ENCODE peak calls at places on chromosomes 12 and 14, in eight cellular contexts. E, D, B, G, K, N, A and C are unnamed samples.
A peak's percentile ranks its signal among the peaks of the same experiment; 100 is the strongest.

GRCh38 chr12:119491814-119492213 is 101.8 kb upstream of the TMEM233 start:
- DNase-seq in E (no peak), D (no peak), B (no peak), G (no peak), K (no peak), N (no peak), A (no peak), C (no peak)

GRCh38 chr14:91392623-91393303 is 24.9 kb downstream of the CCDC88C start:
- DNase-seq in E (no peak), D (no peak), B (no peak), G (no peak), K (peak; percentile 59), N (no peak), A (no peak), C (no peak)

GRCh38 chr14:59123526-59123925 is 64.9 kb upstream of the DAAM1 start:
- DNase-seq in E (no peak), D (no peak), B (no peak), G (no peak), K (no peak), N (no peak), A (no peak), C (no peak)

GRCh38 chr12:132356686-132357622 is 27.6 kb upstream of the GALNT9 start:
- DNase-seq in E (peak; percentile 29), D (no peak), B (peak; percentile 59), G (peak; percentile 30), K (peak; percentile 51), N (peak; percentile 44), A (peak; percentile 50), C (no peak)

GRCh38 chr12:68113644-68114043 is 45.9 kb downstream of the IFNG start:
- DNase-seq in E (no peak), D (no peak), B (no peak), G (no peak), K (no peak), N (peak; percentile 29), A (no peak), C (no peak)

GRCh38 chr14:26595922-26596721 is 1.7 kb downstream of the NOVA1 start:
- DNase-seq in E (no peak), D (no peak), B (no peak), G (no peak), K (no peak), N (no peak), A (no peak), C (no peak)

GRCh38 chr14:32762886-32763285 is 175.8 kb upstream of the NPAS3 start:
- DNase-seq in E (no peak), D (no peak), B (no peak), G (no peak), K (no peak), N (no peak), A (no peak), C (no peak)

GRCh38 chr14:80491131-80491530 is 279.8 kb upstream of the DIO2 start:
- DNase-seq in E (no peak), D (no peak), B (peak; percentile 24), G (peak; percentile 68), K (no peak), N (peak; percentile 48), A (peak; percentile 73), C (no peak)

GRCh38 chr14:52299692-52300278 is 14.3 kb upstream of the PTGER2 start:
- DNase-seq in E (peak; percentile 26), D (no peak), B (no peak), G (no peak), K (no peak), N (no peak), A (no peak), C (no peak)

GRCh38 chr14:106508216-106508615 is 981.8 kb downstream of the TMEM121 start:
- DNase-seq in E (no peak), D (no peak), B (no peak), G (no peak), K (no peak), N (no peak), A (no peak), C (no peak)

GRCh38 chr12:1001507-1001906 is 10.5 kb downstream of the ERC1 start:
- DNase-seq in E (no peak), D (no peak), B (no peak), G (no peak), K (no peak), N (no peak), A (no peak), C (no peak)

GRCh38 chr12:4591180-4591687 is 29.2 kb downstream of the DYRK4 start:
- DNase-seq in E (no peak), D (no peak), B (no peak), G (no peak), K (no peak), N (peak; percentile 33), A (no peak), C (no peak)

GRCh38 chr12:542290-543113 is 82.8 kb downstream of the B4GALNT3 start:
- DNase-seq in E (no peak), D (no peak), B (no peak), G (no peak), K (no peak), N (no peak), A (no peak), C (no peak)

GRCh38 chr14:64255756-64256155 is 38.4 kb downstream of the ESR2 start:
- DNase-seq in E (no peak), D (no peak), B (no peak), G (no peak), K (no peak), N (no peak), A (no peak), C (no peak)

GRCh38 chr12:129570796-129571400 is 332.9 kb downstream of the TMEM132D start:
- DNase-seq in E (no peak), D (no peak), B (no peak), G (no peak), K (no peak), N (no peak), A (no peak), C (no peak)

GRCh38 chr14:63647696-63648410 is 6.2 kb upstream of the WDR89 start:
- DNase-seq in E (no peak), D (no peak), B (no peak), G (no peak), K (no peak), N (no peak), A (no peak), C (no peak)

GRCh38 chr14:59481407-59482119 is 2.6 kb downstream of the L3HYPDH start:
- DNase-seq in E (no peak), D (no peak), B (no peak), G (no peak), K (no peak), N (no peak), A (no peak), C (no peak)

GRCh38 chr14:23910081-23910875 is 43.3 kb upstream of the DHRS4 start:
- DNase-seq in E (peak; percentile 53), D (no peak), B (no peak), G (no peak), K (no peak), N (peak; percentile 64), A (peak; percentile 34), C (no peak)

GRCh38 chr12:16349132-16349463 is 1.7 kb downstream of the MGST1 start:
- DNase-seq in E (peak; percentile 85), D (peak; percentile 69), B (no peak), G (peak; percentile 66), K (peak; percentile 62), N (peak; percentile 70), A (peak; percentile 20), C (peak; percentile 78)

GRCh38 chr12:57726151-57726883 is 12.2 kb downstream of the AGAP2 start:
- DNase-seq in E (peak; percentile 73), D (peak; percentile 84), B (peak; percentile 85), G (peak; percentile 73), K (peak; percentile 84), N (peak; percentile 88), A (peak; percentile 79), C (no peak)

GRCh38 chr14:101055106-101055662 is 151.7 kb upstream of the RTL1 start:
- DNase-seq in E (no peak), D (no peak), B (no peak), G (no peak), K (no peak), N (no peak), A (no peak), C (no peak)

GRCh38 chr14:50345891-50346422 is 33.8 kb downstream of the DMAC2L start:
- DNase-seq in E (no peak), D (no peak), B (no peak), G (no peak), K (no peak), N (no peak), A (no peak), C (no peak)

GRCh38 chr12:116955382-116956021 is 44.8 kb downstream of the FBXW8 start:
- DNase-seq in E (peak; percentile 81), D (no peak), B (no peak), G (no peak), K (peak; percentile 67), N (peak; percentile 39), A (no peak), C (no peak)

GRCh38 chr12:110289021-110289710 is 8.1 kb downstream of the ATP2A2 start:
- DNase-seq in E (no peak), D (no peak), B (no peak), G (no peak), K (no peak), N (no peak), A (no peak), C (no peak)

GRCh38 chr12:41552507-41553047 is 364.5 kb downstream of the PDZRN4 start:
- DNase-seq in E (no peak), D (no peak), B (no peak), G (no peak), K (no peak), N (no peak), A (no peak), C (no peak)

DNA sequence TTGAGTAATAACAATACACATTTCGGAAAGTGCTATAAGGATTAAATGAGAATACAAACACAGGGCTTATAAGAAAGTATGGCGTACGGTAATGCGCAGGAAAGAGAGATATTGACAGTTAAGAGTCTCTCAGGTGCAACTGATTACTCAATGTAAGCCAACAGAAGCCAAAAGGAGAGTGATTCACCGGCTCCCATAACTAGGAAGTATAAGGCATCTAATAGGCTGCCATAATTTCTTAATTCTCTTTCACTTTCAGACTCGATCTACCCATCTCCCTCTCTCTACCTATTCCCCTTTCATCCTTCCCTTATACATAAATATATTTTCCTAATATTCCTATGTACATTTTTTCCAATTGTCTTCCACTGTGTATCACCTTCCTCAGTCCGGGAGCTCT is 90.0 kb downstream of the MDGA2 start:
- DNase-seq in E (no peak), D (no peak), B (no peak), G (no peak), K (no peak), N (no peak), A (no peak), C (no peak)
- TF ChIP-seq CTCF in E (no peak), D (no peak), B (no peak), G (no peak), K (no peak), N (no peak), A (no peak), C (no peak)

GRCh38 chr14:76380991-76381390 is 5.1 kb downstream of the ESRRB start:
- DNase-seq in E (no peak), D (no peak), B (no peak), G (no peak), K (no peak), N (no peak), A (no peak), C (no peak)
- H3K27ac ChIP-seq in E (no peak overlapping the region), D (no peak overlapping the region), B (no peak overlapping the region), G (no peak overlapping the region), K (no peak overlapping the region), N (no peak overlapping the region), A (no peak overlapping the region), C (no peak overlapping the region)

GRCh38 chr12:27015730-27016076 is 1.5 kb upstream of the TM7SF3 start:
- DNase-seq in E (peak; percentile 35), D (no peak), B (no peak), G (no peak), K (no peak), N (no peak), A (no peak), C (no peak)
- H3K4me3 ChIP-seq in E (no peak overlapping the region), D (no peak overlapping the region), B (no peak overlapping the region), G (no peak overlapping the region), K (no peak overlapping the region), N (no peak overlapping the region), A (no peak overlapping the region), C (no peak overlapping the region)

GRCh38 chr14:68782091-68782981 is 10.5 kb downstream of the ZFP36L1 start:
- DNase-seq in E (no peak), D (peak; percentile 34), B (peak; percentile 50), G (no peak), K (no peak), N (no peak), A (peak; percentile 54), C (peak; percentile 72)
- TF ChIP-seq CTCF in E (no peak), D (peak; percentile 2), B (peak; percentile 31), G (no peak), K (no peak), N (no peak), A (peak; percentile 16), C (no peak)